ENCODE peak calls at places on chromosomes 5 and 9, in nine cellular contexts. L is A549; K is iris pigment epithelial cell; X is colonic mucosa; E is skeletal muscle cell; Q is activated T-helper 1 cell treated with anti-CD3 and anti-CD28 coated beads, Interleukin-12 subunit alpha, Interleukin-12 subunit beta, Interleukin-2, Interleukin-4 antibody, amounts not matched to agents 30 ng/mL and 10 ng/mL and 1 ng/mL, durations not matched to agents 14 hours and 24 hours and 36 hours; C is adipocyte; Z is foreskin melanocyte; G is GM23338. D is an unnamed sample.

GRCh38 chr9:125153712-125154367 is 10.5 kb upstream of the SCAI start:
- DNase-seq in G (no peak), X (no peak), K (no peak), L (no peak), E (no peak), C (no peak), Z (no peak), Q (no peak), D (no peak)

GRCh38 chr5:137498301-137498735 is 808 bp downstream of the SPOCK1 start:
- DNase-seq in K (peak; percentile 8), G (peak; percentile 60), Z (no peak), C (peak; percentile 70), E (no peak), L (peak; percentile 19), X (no peak), Q (no peak), D (peak; percentile 32)

GRCh38 chr5:157362982-157363381 is 97.0 kb upstream of the NIPAL4 start:
- DNase-seq in Q (no peak), Z (no peak), C (no peak), L (no peak), G (no peak), E (no peak), K (no peak), X (no peak), D (no peak)

GRCh38 chr5:87539839-87540238 is 127.1 kb upstream of the CCNH start:
- DNase-seq in G (no peak), E (no peak), L (no peak), Q (no peak), K (no peak), X (no peak), Z (no peak), C (no peak), D (no peak)

GRCh38 chr9:114088571-114089170 is 10.4 kb downstream of the KIF12 start:
- DNase-seq in G (no peak), L (no peak), Z (no peak), C (no peak), K (no peak), X (no peak), Q (no peak), E (no peak), D (no peak)

GRCh38 chr5:134892926-134893325 is 12.0 kb upstream of the PCBD2 start:
- DNase-seq in G (no peak), L (no peak), Z (no peak), Q (no peak), E (no peak), C (no peak), K (no peak), X (no peak), D (no peak)

GRCh38 chr9:130177898-130178805 is 5.9 kb downstream of the NCS1 start:
- DNase-seq in K (no peak), L (no peak), G (no peak), C (no peak), Z (no peak), X (no peak), E (no peak), Q (no peak), D (no peak)

GRCh38 chr9:132752877-132753592 is 82.8 kb downstream of the GTF3C4 start:
- DNase-seq in Q (no peak), K (no peak), E (no peak), C (no peak), Z (no peak), G (no peak), L (no peak), X (no peak), D (no peak)

GRCh38 chr9:129919836-129920235 is 84.6 kb downstream of the USP20 start:
- DNase-seq in X (no peak), Q (no peak), E (no peak), Z (no peak), C (no peak), K (no peak), L (no peak), G (no peak), D (no peak)

GRCh38 chr5:80960531-80961375 is 590 bp downstream of the RASGRF2 start:
- DNase-seq in K (peak; percentile 51), E (no peak), Q (peak; percentile 20), G (peak; percentile 58), Z (no peak), X (peak; percentile 47), L (peak; percentile 47), C (peak; percentile 61), D (no peak)

GRCh38 chr9:26955222-26955903 is 849 bp upstream of the IFT74 start:
- DNase-seq in X (peak; percentile 57), C (peak; percentile 16), Z (no peak), E (no peak), G (no peak), L (no peak), K (no peak), Q (no peak), D (peak; percentile 7)

GRCh38 chr9:36961568-36962360 is 72.3 kb downstream of the PAX5 start:
- DNase-seq in L (no peak), Z (no peak), G (peak; percentile 16), X (no peak), C (no peak), K (no peak), E (no peak), Q (no peak), D (peak; percentile 13)

D was measured in fibroblast of the aortic adventitia.